ENCODE peak calls at places on chromosomes 16 and 17, in nine cellular contexts. D, T, R, X, L, M, A, I and S are unnamed samples.

GRCh38 chr17:3004150-3004801 is 59.1 kb downstream of the OR1D5 start:
- DNase-seq in D (peak; percentile 65), T (peak; percentile 93), R (peak; percentile 97), X (peak; percentile 100), L (peak; percentile 99), M (no peak), A (peak; percentile 93), I (peak; percentile 96), S (peak; percentile 95)

GRCh38 chr17:44071772-44072171 is 1.2 kb downstream of the G6PC3 start:
- DNase-seq in D (no peak), T (no peak), R (no peak), X (no peak), L (no peak), M (no peak), A (no peak), I (no peak), S (no peak)

GRCh38 chr16:3063617-3064389 is 1.6 kb upstream of the IL32 start:
- DNase-seq in D (no peak), T (no peak), R (no peak), X (no peak), L (no peak), M (no peak), A (no peak), I (no peak), S (no peak)

GRCh38 chr16:77057161-77057736 is 133.7 kb upstream of the MON1B start:
- DNase-seq in D (no peak), T (no peak), R (peak; percentile 24), X (no peak), L (no peak), M (no peak), A (no peak), I (no peak), S (no peak)

GRCh38 chr17:71636644-71637043 is 484.2 kb upstream of the SOX9 start:
- DNase-seq in D (no peak), T (no peak), R (no peak), X (no peak), L (no peak), M (no peak), A (peak; percentile 40), I (no peak), S (no peak)

GRCh38 chr17:72604518-72604917 is 483.7 kb downstream of the SOX9 start:
- DNase-seq in D (no peak), T (peak; percentile 16), R (no peak), X (no peak), L (no peak), M (no peak), A (no peak), I (no peak), S (peak; percentile 59)

GRCh38 chr16:80377621-80378020 is 163.2 kb upstream of the DYNLRB2 start:
- DNase-seq in D (no peak), T (no peak), R (no peak), X (no peak), L (no peak), M (no peak), A (no peak), I (no peak), S (no peak)

GRCh38 chr16:50301626-50302471 is 35.5 kb downstream of the ADCY7 start:
- DNase-seq in D (no peak), T (no peak), R (peak; percentile 27), X (no peak), L (no peak), M (no peak), A (no peak), I (no peak), S (no peak)

GRCh38 chr17:78737332-78737731 is 44.7 kb downstream of the CYTH1 start:
- DNase-seq in D (no peak), T (no peak), R (no peak), X (no peak), L (no peak), M (no peak), A (peak; percentile 49), I (no peak), S (peak; percentile 55)

GRCh38 chr16:11219188-11219587 is 36.8 kb downstream of the SOCS1 start:
- DNase-seq in D (no peak), T (no peak), R (no peak), X (no peak), L (no peak), M (no peak), A (no peak), I (no peak), S (no peak)

GRCh38 chr17:82909322-82909904 is 69.6 kb upstream of the ZNF750 start:
- DNase-seq in D (peak; percentile 67), T (no peak), R (no peak), X (no peak), L (no peak), M (no peak), A (no peak), I (no peak), S (no peak)